ENCODE peak calls at places on chromosomes 5 and 9, in nine cellular contexts. B is aorta, R is tibial nerve, J is neural progenitor cell, M is brain microvascular endothelial cell, I is HL-60, X is prostate gland, L is mammary epithelial cell, H is left ventricle myocardium inferior. W is an unnamed sample.

GRCh38 chr9:135047521-135047920 is 39.9 kb upstream of the OLFM1 start:
- DNase-seq in J (no peak), I (no peak), R (no peak), H (no peak), B (no peak), L (no peak), M (no peak), X (no peak), W (no peak)

GRCh38 chr5:123809594-123810172 is 297.7 kb downstream of the CSNK1G3 start:
- DNase-seq in M (no peak), H (no peak), R (no peak), B (no peak), L (no peak), X (no peak), J (no peak), I (no peak), W (no peak)

GRCh38 chr9:6902423-6902822 is 144.7 kb downstream of the KDM4C start:
- DNase-seq in L (peak; percentile 65), J (no peak), I (no peak), M (no peak), R (no peak), X (no peak), H (no peak), B (no peak), W (peak; percentile 23)

GRCh38 chr5:137646761-137647160 is 89.1 kb downstream of the KLHL3 start:
- DNase-seq in X (no peak), B (no peak), M (no peak), L (no peak), I (no peak), R (no peak), J (no peak), H (no peak), W (no peak)

GRCh38 chr5:148438911-148439310 is 55.2 kb downstream of the FBXO38 start:
- DNase-seq in H (no peak), I (no peak), B (no peak), M (no peak), J (no peak), X (no peak), R (no peak), L (no peak), W (no peak)

GRCh38 chr9:131833906-131834305 is 94.0 kb upstream of the RAPGEF1 start:
- DNase-seq in R (no peak), L (peak; percentile 55), I (no peak), B (no peak), H (no peak), X (no peak), J (no peak), M (peak; percentile 35), W (peak; percentile 1)

GRCh38 chr9:115263731-115264130 is 145.8 kb upstream of the TNC start:
- DNase-seq in J (no peak), H (no peak), B (no peak), M (no peak), X (no peak), I (no peak), L (peak; percentile 63), R (no peak), W (peak; percentile 95)

GRCh38 chr5:126757713-126758357 is 19.1 kb upstream of the LMNB1 start:
- DNase-seq in H (no peak), I (peak; percentile 27), X (no peak), B (no peak), J (no peak), M (no peak), L (no peak), R (no peak), W (no peak)

GRCh38 chr5:170067574-170068170 is 38.0 kb upstream of the FOXI1 start:
- DNase-seq in R (no peak), M (no peak), X (no peak), L (no peak), B (no peak), I (no peak), J (no peak), H (no peak), W (no peak)

GRCh38 chr9:123942542-123942941 is 12.6 kb upstream of the DENND1A start:
- DNase-seq in J (no peak), H (no peak), M (no peak), I (no peak), R (no peak), B (no peak), X (no peak), L (no peak), W (no peak)

GRCh38 chr5:17918373-17919104 is 284.3 kb downstream of the TAF11L14 start:
- DNase-seq in M (peak; percentile 73), B (no peak), J (peak; percentile 47), L (no peak), X (no peak), H (no peak), R (no peak), I (no peak), W (no peak)

GRCh38 chr9:6109986-6110385 is 94.6 kb upstream of the RANBP6 start:
- DNase-seq in L (no peak), B (no peak), I (no peak), M (no peak), X (no peak), R (no peak), J (no peak), H (no peak), W (no peak)

GRCh38 chr5:67058998-67059746 is 137.4 kb downstream of the CD180 start:
- DNase-seq in M (no peak), J (peak; percentile 23), L (no peak), X (no peak), H (no peak), B (no peak), R (no peak), I (no peak), W (no peak)

GRCh38 chr5:139402561-139403158 is 1.2 kb downstream of the SPATA24 start:
- DNase-seq in B (peak; percentile 41), X (no peak), J (peak; percentile 49), R (no peak), I (peak; percentile 16), L (peak; percentile 20), M (no peak), H (no peak), W (no peak)

GRCh38 chr5:115460476-115460875 is 84.1 kb downstream of the FEM1C start:
- DNase-seq in J (no peak), I (no peak), H (peak; percentile 83), R (no peak), B (no peak), M (peak; percentile 70), L (peak; percentile 90), X (no peak), W (peak; percentile 86)

GRCh38 chr9:117737721-117738226 is 33.6 kb downstream of the TLR4 start:
- DNase-seq in J (peak; percentile 53), H (no peak), I (no peak), L (no peak), R (no peak), B (no peak), X (no peak), M (no peak), W (no peak)

GRCh38 chr9:107894572-107895261 is 405.1 kb upstream of the KLF4 start:
- DNase-seq in J (no peak), H (peak; percentile 19), R (no peak), M (no peak), B (no peak), L (no peak), I (no peak), X (no peak), W (peak; percentile 96)

DNA sequence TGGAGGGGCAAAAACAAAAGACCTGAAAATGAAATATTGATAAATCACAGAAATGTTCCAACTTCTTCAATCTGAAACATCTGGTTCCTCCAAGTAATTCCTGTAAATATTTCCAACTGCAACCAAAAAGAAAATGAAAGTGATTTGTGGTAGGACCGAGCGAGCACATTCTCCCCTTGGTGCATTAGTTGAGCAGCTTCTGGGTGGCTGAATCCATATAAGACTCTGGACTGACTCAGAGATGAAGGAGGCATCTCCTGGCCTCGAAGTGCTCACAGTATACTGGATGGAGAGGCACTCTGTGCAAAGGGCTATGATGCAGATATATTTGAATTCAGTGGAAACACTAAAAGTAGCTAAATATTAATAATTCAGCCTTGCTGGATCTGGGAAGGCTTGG is 265.0 kb downstream of the MARCHF11 start:
- DNase-seq in B (no peak), R (no peak), H (no peak), M (no peak), J (no peak), L (no peak), X (no peak), I (no peak), W (peak; percentile 71)
- H3K4me3 ChIP-seq in B (no peak overlapping the region), R (no peak overlapping the region), H (peak overlapping the region; percentile 48), M (no peak overlapping the region), J (no peak overlapping the region), L (no peak overlapping the region), X (no peak overlapping the region), I (no peak overlapping the region), W (peak overlapping the region; percentile 41)

DNA sequence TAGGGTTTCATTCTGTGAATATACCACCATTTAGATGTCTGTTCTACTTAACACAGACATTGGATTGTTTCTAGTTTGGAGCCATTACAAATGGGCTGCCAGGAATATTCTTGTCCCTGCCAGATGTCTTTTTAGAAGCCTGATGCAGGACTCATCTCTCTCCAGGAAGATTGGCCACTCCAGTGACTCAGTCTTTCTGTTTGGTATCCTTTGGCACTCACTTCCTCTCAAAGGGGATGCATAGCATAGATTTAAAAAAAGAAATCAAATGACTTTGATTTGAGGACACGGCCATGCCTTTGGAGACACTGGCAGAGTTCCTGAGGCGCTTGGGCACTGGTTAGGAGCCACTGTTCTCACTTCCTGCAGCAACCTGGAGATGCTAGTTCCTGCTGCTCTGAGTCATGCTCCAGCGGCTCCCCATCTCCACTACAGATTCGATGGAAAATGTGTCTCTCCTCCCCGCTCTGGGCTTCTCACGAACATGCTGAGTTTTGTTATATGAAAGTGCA is 3.5 kb upstream of the ZNF366 start:
- DNase-seq in J (no peak), R (no peak), X (no peak), M (peak; percentile 70), B (peak; percentile 85), I (no peak), H (no peak), L (no peak), W (peak; percentile 93)
- H3K4me3 ChIP-seq in J (no peak overlapping the region), R (no peak overlapping the region), X (no peak overlapping the region), M (no peak overlapping the region), B (no peak overlapping the region), I (no peak overlapping the region), H (no peak overlapping the region), L (no peak overlapping the region), W (no peak overlapping the region)

DNA sequence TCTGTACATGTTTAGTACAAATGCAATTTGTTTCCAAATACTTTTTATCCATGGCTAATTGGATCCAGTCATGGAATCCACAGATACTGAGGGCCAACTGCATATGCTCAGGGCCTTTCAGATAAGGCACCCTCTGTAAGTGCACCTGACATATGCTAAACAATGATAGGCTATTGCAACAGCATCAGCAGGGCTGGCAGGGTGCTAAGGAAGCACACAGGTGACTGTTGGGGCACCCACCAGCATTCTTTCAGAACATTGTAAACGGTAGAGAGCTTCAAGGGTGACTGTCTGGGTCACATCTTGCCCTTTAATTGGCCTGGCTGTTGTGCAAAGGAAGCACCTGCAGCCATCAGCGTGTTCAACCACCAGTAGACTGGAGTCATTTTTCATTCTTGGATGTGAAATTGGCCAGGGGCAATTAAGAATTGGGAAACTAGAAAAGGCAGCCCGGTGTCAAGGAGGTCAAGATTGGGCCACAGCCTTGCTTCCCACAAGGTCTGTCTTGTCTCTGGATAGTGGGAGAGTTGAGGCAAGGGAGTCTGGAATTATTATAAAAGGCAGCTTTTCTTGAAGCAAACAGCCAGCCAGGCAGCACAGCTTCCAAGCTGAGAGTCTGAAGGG is 129.3 kb upstream of the RAI14 start:
- DNase-seq in I (no peak), H (no peak), J (no peak), R (no peak), M (no peak), X (no peak), L (no peak), B (no peak), W (no peak)
- H3K4me3 ChIP-seq in I (no peak overlapping the region), H (no peak overlapping the region), J (no peak overlapping the region), R (no peak overlapping the region), M (no peak overlapping the region), X (no peak overlapping the region), L (no peak overlapping the region), B (no peak overlapping the region), W (no peak overlapping the region)

GRCh38 chr5:78908173-78908901 is 76.8 kb downstream of the ARSB start:
- DNase-seq in B (peak; percentile 61), I (peak; percentile 23), L (no peak), R (peak; percentile 19), M (peak; percentile 55), J (peak; percentile 84), X (no peak), H (peak; percentile 68), W (peak; percentile 85)
- H3K4me3 ChIP-seq in B (no peak overlapping the region), I (no peak overlapping the region), L (no peak overlapping the region), R (no peak overlapping the region), M (peak overlapping the region; percentile 20), J (peak overlapping the region; percentile 24), X (no peak overlapping the region), H (peak overlapping the region; percentile 50), W (peak overlapping the region; percentile 44)

W was measured in fibroblast of the aortic adventitia.